ENCODE peak calls at places on chromosomes 12 and 14, in five cellular contexts. One of them, this sample, is unnamed.

GRCh38 chr12:30955214-30955613 is 28.7 kb downstream of the TSPAN11 start:
- DNase-seq in AG09319: no peak
- DNase-seq in GM12878: no peak
- DNase-seq in mammary epithelial cell: no peak
- DNase-seq in endodermal cell: no peak
- DNase-seq in this sample: no peak

GRCh38 chr14:54794796-54795195 is 107.8 kb downstream of the GCH1 start:
- DNase-seq in GM12878: no peak
- DNase-seq in mammary epithelial cell: no peak
- DNase-seq in endodermal cell: peak; percentile 21
- DNase-seq in AG09319: no peak
- DNase-seq in this sample: no peak

GRCh38 chr12:106152334-106152733 is 13.6 kb upstream of the NUAK1 start:
- DNase-seq in endodermal cell: peak; percentile 36
- DNase-seq in GM12878: no peak
- DNase-seq in mammary epithelial cell: no peak
- DNase-seq in AG09319: no peak
- DNase-seq in this sample: no peak

GRCh38 chr12:58025431-58025830 is 84.1 kb downstream of the ATP23 start:
- DNase-seq in mammary epithelial cell: no peak
- DNase-seq in endodermal cell: no peak
- DNase-seq in GM12878: no peak
- DNase-seq in AG09319: no peak
- DNase-seq in this sample: no peak

GRCh38 chr12:78928200-78929074 is 63.9 kb downstream of the SYT1 start:
- DNase-seq in AG09319: no peak
- DNase-seq in GM12878: no peak
- DNase-seq in endodermal cell: no peak
- DNase-seq in mammary epithelial cell: peak; percentile 97
- DNase-seq in this sample: no peak

GRCh38 chr12:31570880-31571279 is 20.1 kb downstream of the DENND5B start:
- DNase-seq in GM12878: no peak
- DNase-seq in AG09319: no peak
- DNase-seq in mammary epithelial cell: no peak
- DNase-seq in endodermal cell: peak; percentile 86
- DNase-seq in this sample: no peak

GRCh38 chr12:16553457-16553856 is 52.5 kb downstream of the LMO3 start:
- DNase-seq in GM12878: no peak
- DNase-seq in endodermal cell: no peak
- DNase-seq in AG09319: no peak
- DNase-seq in mammary epithelial cell: peak; percentile 26
- DNase-seq in this sample: no peak

GRCh38 chr12:87329076-87329863 is 699.9 kb downstream of the C12orf50 start:
- DNase-seq in endodermal cell: no peak
- DNase-seq in AG09319: no peak
- DNase-seq in mammary epithelial cell: no peak
- DNase-seq in GM12878: no peak
- DNase-seq in this sample: no peak

GRCh38 chr12:12726543-12727093 is 9.4 kb downstream of the CDKN1B start:
- DNase-seq in AG09319: no peak
- DNase-seq in endodermal cell: peak; percentile 43
- DNase-seq in mammary epithelial cell: peak; percentile 60
- DNase-seq in GM12878: no peak
- DNase-seq in this sample: no peak

GRCh38 chr14:56552615-56553014 is 27.0 kb upstream of the TMEM260 start:
- DNase-seq in GM12878: no peak
- DNase-seq in AG09319: no peak
- DNase-seq in endodermal cell: peak; percentile 82
- DNase-seq in mammary epithelial cell: no peak
- DNase-seq in this sample: no peak

GRCh38 chr14:81400202-81400678 is at the start of gene STON2:
- DNase-seq in GM12878: no peak
- DNase-seq in endodermal cell: no peak
- DNase-seq in AG09319: no peak
- DNase-seq in mammary epithelial cell: peak; percentile 98
- DNase-seq in this sample: no peak

GRCh38 chr12:91954761-91955160 is 190.9 kb downstream of the BTG1 start:
- DNase-seq in GM12878: no peak
- DNase-seq in endodermal cell: no peak
- DNase-seq in AG09319: no peak
- DNase-seq in mammary epithelial cell: no peak
- DNase-seq in this sample: no peak

GRCh38 chr12:29662737-29663323 is 120.9 kb downstream of the TMTC1 start:
- DNase-seq in GM12878: no peak
- DNase-seq in endodermal cell: no peak
- DNase-seq in AG09319: no peak
- DNase-seq in mammary epithelial cell: no peak
- DNase-seq in this sample: no peak

GRCh38 chr12:109596418-109597244 is 23.0 kb downstream of the MVK start:
- DNase-seq in endodermal cell: peak; percentile 65
- DNase-seq in mammary epithelial cell: no peak
- DNase-seq in AG09319: no peak
- DNase-seq in GM12878: no peak
- DNase-seq in this sample: no peak

GRCh38 chr12:23888396-23889068 is 60.9 kb downstream of the SOX5 start:
- DNase-seq in AG09319: no peak
- DNase-seq in endodermal cell: no peak
- DNase-seq in mammary epithelial cell: no peak
- DNase-seq in GM12878: no peak
- DNase-seq in this sample: no peak

GRCh38 chr12:6089041-6089823 is 35.2 kb downstream of the VWF start:
- DNase-seq in GM12878: no peak
- DNase-seq in endodermal cell: peak; percentile 79
- DNase-seq in AG09319: no peak
- DNase-seq in mammary epithelial cell: peak; percentile 91
- DNase-seq in this sample: no peak

GRCh38 chr12:102797513-102797912 is 119.5 kb downstream of the PAH start:
- DNase-seq in mammary epithelial cell: no peak
- DNase-seq in endodermal cell: no peak
- DNase-seq in AG09319: no peak
- DNase-seq in GM12878: no peak
- DNase-seq in this sample: no peak

GRCh38 chr12:8038659-8039114 is 6.2 kb downstream of the FOXJ2 start:
- DNase-seq in GM12878: no peak
- DNase-seq in mammary epithelial cell: peak; percentile 64
- DNase-seq in AG09319: no peak
- DNase-seq in endodermal cell: peak; percentile 93
- DNase-seq in this sample: no peak

GRCh38 chr12:104306943-104307654 is 3.6 kb downstream of the EID3 start:
- DNase-seq in GM12878: no peak
- DNase-seq in AG09319: no peak
- DNase-seq in mammary epithelial cell: no peak
- DNase-seq in endodermal cell: no peak
- DNase-seq in this sample: no peak

GRCh38 chr14:76867536-76868452 is 41.6 kb downstream of the LRRC74A start:
- DNase-seq in endodermal cell: no peak
- DNase-seq in AG09319: no peak
- DNase-seq in mammary epithelial cell: no peak
- DNase-seq in GM12878: no peak
- DNase-seq in this sample: no peak

GRCh38 chr12:108597559-108598471 is at the start of gene TMEM119:
- DNase-seq in mammary epithelial cell: no peak
- DNase-seq in AG09319: peak; percentile 74
- DNase-seq in endodermal cell: no peak
- DNase-seq in GM12878: no peak
- DNase-seq in this sample: no peak

GRCh38 chr14:55333785-55334485 is 62.7 kb downstream of the FBXO34 start:
- DNase-seq in endodermal cell: no peak
- DNase-seq in AG09319: no peak
- DNase-seq in GM12878: no peak
- DNase-seq in mammary epithelial cell: peak; percentile 12
- DNase-seq in this sample: no peak

GRCh38 chr12:39873065-39873464 is 232.8 kb downstream of the SLC2A13 start:
- DNase-seq in AG09319: no peak
- DNase-seq in endodermal cell: no peak
- DNase-seq in mammary epithelial cell: no peak
- DNase-seq in GM12878: no peak
- DNase-seq in this sample: no peak

GRCh38 chr12:39872425-39872824 is 233.5 kb downstream of the SLC2A13 start:
- DNase-seq in mammary epithelial cell: no peak
- DNase-seq in endodermal cell: no peak
- DNase-seq in AG09319: no peak
- DNase-seq in GM12878: no peak
- DNase-seq in this sample: no peak

GRCh38 chr12:39866135-39866534 is 239.7 kb downstream of the SLC2A13 start:
- DNase-seq in GM12878: no peak
- DNase-seq in endodermal cell: no peak
- DNase-seq in AG09319: no peak
- DNase-seq in mammary epithelial cell: no peak
- DNase-seq in this sample: no peak

GRCh38 chr12:39867631-39868030 is 238.2 kb downstream of the SLC2A13 start:
- DNase-seq in AG09319: no peak
- DNase-seq in GM12878: no peak
- DNase-seq in endodermal cell: no peak
- DNase-seq in mammary epithelial cell: no peak
- DNase-seq in this sample: no peak
- TF ChIP-seq CTCF in AG09319: no peak
- TF ChIP-seq CTCF in GM12878: no peak
- TF ChIP-seq CTCF in endodermal cell: no peak
- TF ChIP-seq CTCF in mammary epithelial cell: no peak
- TF ChIP-seq CTCF in this sample: no peak

GRCh38 chr14:93991649-93992048 is 5.5 kb upstream of the CCDC197 start:
- DNase-seq in AG09319: no peak
- DNase-seq in mammary epithelial cell: no peak
- DNase-seq in GM12878: no peak
- DNase-seq in endodermal cell: no peak
- DNase-seq in this sample: no peak
- TF ChIP-seq CTCF in AG09319: no peak
- TF ChIP-seq CTCF in mammary epithelial cell: no peak
- TF ChIP-seq CTCF in GM12878: no peak
- TF ChIP-seq CTCF in endodermal cell: no peak
- TF ChIP-seq CTCF in this sample: no peak

GRCh38 chr12:84502907-84503787 is 409.5 kb downstream of the SLC6A15 start:
- DNase-seq in GM12878: no peak
- DNase-seq in mammary epithelial cell: peak; percentile 66
- DNase-seq in AG09319: no peak
- DNase-seq in endodermal cell: peak; percentile 91
- DNase-seq in this sample: no peak
- TF ChIP-seq CTCF in GM12878: peak; percentile 64
- TF ChIP-seq CTCF in mammary epithelial cell: peak; percentile 59
- TF ChIP-seq CTCF in AG09319: peak; percentile 82
- TF ChIP-seq CTCF in endodermal cell: peak; percentile 94
- TF ChIP-seq CTCF in this sample: peak; percentile 74

DNA sequence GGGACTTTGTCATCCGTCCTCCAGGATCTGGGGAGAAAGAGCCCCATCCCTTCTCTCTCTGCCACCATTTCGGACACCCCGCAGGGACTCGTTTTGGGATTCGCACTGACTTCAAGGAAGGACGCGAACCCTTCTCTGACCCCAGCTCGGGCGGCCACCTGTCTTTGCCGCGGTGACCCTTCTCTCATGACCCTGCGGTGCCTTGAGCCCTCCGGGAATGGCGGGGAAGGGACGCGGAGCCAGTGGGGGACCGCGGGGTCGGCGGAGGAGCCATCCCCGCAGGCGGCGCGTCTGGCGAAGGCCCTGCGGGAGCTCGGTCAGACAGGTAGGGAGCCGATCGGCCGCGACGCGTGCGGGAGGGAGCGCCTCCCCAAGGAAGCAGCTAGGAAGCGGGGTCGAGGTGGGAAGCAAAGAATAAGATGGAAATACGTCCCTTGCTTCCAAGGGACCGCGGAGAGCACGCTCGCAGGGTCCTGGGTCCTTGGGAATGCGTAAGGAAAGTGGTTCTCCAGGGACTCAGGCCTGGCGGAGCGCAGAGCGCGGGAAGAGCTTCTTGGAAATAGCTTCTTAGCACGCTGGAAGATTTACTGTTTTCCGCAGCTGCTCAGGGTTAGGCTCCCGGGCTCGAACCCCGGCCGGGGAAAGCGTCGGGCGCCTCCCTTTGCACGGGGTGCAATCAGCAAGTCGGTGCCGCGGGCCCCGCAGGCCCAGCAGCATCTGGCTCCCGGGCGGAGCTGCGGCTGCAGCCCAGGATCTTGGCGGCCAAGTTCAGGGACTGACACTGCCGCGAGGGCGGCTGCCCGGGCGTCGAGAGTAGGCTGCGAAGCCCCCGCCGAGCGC is 457 bp downstream of the SOCS2 start:
- DNase-seq in GM12878: no peak
- DNase-seq in mammary epithelial cell: peak; percentile 15
- DNase-seq in endodermal cell: peak; percentile 89
- DNase-seq in AG09319: no peak
- DNase-seq in this sample: no peak
- TF ChIP-seq CTCF in GM12878: no peak
- TF ChIP-seq CTCF in mammary epithelial cell: no peak
- TF ChIP-seq CTCF in endodermal cell: no peak
- TF ChIP-seq CTCF in AG09319: no peak
- TF ChIP-seq CTCF in this sample: no peak

GRCh38 chr14:51704465-51705050 is 52.8 kb downstream of the FRMD6 start:
- DNase-seq in GM12878: no peak
- DNase-seq in AG09319: no peak
- DNase-seq in mammary epithelial cell: no peak
- DNase-seq in endodermal cell: peak; percentile 58
- DNase-seq in this sample: no peak
- TF ChIP-seq CTCF in GM12878: no peak
- TF ChIP-seq CTCF in AG09319: no peak
- TF ChIP-seq CTCF in mammary epithelial cell: no peak
- TF ChIP-seq CTCF in endodermal cell: peak; percentile 55
- TF ChIP-seq CTCF in this sample: peak; percentile 38

DNA sequence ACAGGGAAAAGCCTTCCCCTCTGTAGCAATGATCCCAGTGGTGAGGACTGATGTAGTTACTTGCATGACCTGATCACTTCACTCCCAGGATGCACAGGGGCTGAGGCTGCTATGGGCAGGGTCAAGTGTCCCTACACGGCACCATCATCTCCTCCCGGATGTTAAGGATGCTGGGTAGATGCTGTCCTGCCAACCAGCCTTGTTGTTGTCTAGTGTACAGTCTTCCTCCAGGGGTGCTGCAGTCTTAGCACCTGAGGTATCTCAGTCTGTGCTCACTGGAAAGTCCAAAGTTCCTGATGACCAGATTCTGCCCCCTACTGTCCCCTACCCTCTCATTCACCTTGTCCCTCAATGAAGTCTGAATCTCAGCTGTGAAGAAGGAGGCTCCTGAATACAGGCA is 20.1 kb downstream of the CPM start:
- DNase-seq in AG09319: no peak
- DNase-seq in GM12878: no peak
- DNase-seq in mammary epithelial cell: no peak
- DNase-seq in endodermal cell: peak; percentile 55
- DNase-seq in this sample: no peak
- TF ChIP-seq CTCF in AG09319: no peak
- TF ChIP-seq CTCF in GM12878: no peak
- TF ChIP-seq CTCF in mammary epithelial cell: no peak
- TF ChIP-seq CTCF in endodermal cell: peak; percentile 34
- TF ChIP-seq CTCF in this sample: peak; percentile 7

This sample was measured in chondrocyte.